ENCODE peak calls at places on chromosomes 4 and X, in eight cellular contexts. R is pancreas, B is endothelial cell of umbilical vein, I is esophagus squamous epithelium, A is PC-9, Y is MM.1S, N is tibial artery, D is ascending aorta. L is an unnamed sample. For H3K4me1 and H3K36me3, the result is how much of the 10 kb centered on the place peaks cover.

GRCh38 chrX:107102980-107103379 is 15.6 kb downstream of the RBM41 start:
- DNase-seq in B (no peak), D (no peak), N (no peak), Y (no peak), R (no peak), A (no peak), I (no peak), L (no peak)

GRCh38 chrX:70169281-70169680 is 8.0 kb upstream of the DGAT2L6 start:
- DNase-seq in Y (no peak), A (no peak), I (no peak), D (no peak), B (no peak), N (no peak), R (no peak), L (no peak)

GRCh38 chrX:7789200-7789599 is 53.8 kb upstream of the VCX start:
- DNase-seq in B (no peak), I (no peak), D (no peak), Y (no peak), A (no peak), N (no peak), R (no peak), L (peak)

GRCh38 chr4:111334356-111334755 is 711.5 kb upstream of the PITX2 start:
- DNase-seq in A (no peak), D (no peak), B (no peak), Y (no peak), R (no peak), N (no peak), I (no peak), L (no peak)

GRCh38 chr4:73600917-73601316 is 19.3 kb downstream of the RASSF6 start:
- DNase-seq in Y (no peak), N (no peak), A (no peak), R (no peak), I (no peak), B (no peak), D (no peak), L (no peak)

GRCh38 chr4:183220246-183220645 is 99.8 kb downstream of the CLDN22 start:
- DNase-seq in Y (no peak), R (no peak), N (no peak), D (no peak), A (no peak), B (no peak), I (no peak), L (no peak)

GRCh38 chr4:62434921-62435320 is 1234.8 kb downstream of the ADGRL3 start:
- DNase-seq in R (no peak), D (no peak), I (no peak), B (no peak), Y (no peak), A (no peak), N (no peak), L (no peak)

GRCh38 chrX:35040871-35041270 is 98.3 kb downstream of the FAM47B start:
- DNase-seq in B (no peak), A (no peak), D (no peak), Y (no peak), R (no peak), I (no peak), N (no peak), L (no peak)

GRCh38 chrX:82742351-82742750 is 765.7 kb upstream of the POU3F4 start:
- DNase-seq in D (no peak), N (no peak), B (no peak), R (no peak), Y (no peak), A (no peak), I (no peak), L (no peak)

GRCh38 chr4:55386073-55386472 is 9.7 kb upstream of the TMEM165 start:
- DNase-seq in I (no peak), N (no peak), R (no peak), A (no peak), B (peak), Y (no peak), D (no peak), L (peak)

GRCh38 chr4:78938474-78938867 is 767 bp downstream of the PAQR3 start:
- DNase-seq in D (no peak), I (no peak), B (no peak), N (no peak), Y (no peak), R (no peak), A (no peak), L (peak)

GRCh38 chrX:11768039-11768438 is 10.0 kb downstream of the MSL3 start:
- DNase-seq in B (no peak), D (no peak), R (no peak), Y (no peak), I (no peak), N (no peak), A (no peak), L (no peak)

GRCh38 chrX:130086414-130087207 is 23.7 kb downstream of the ELF4 start:
- DNase-seq in I (peak), D (no peak), N (no peak), A (no peak), B (no peak), R (no peak), Y (no peak), L (peak)
- H3K4me1 ChIP-seq in I (under half), D (under half), N (under half), A (under half), B (under half), R (under half), Y (under half), L (under half)

GRCh38 chr4:186593587-186593973 is 38.2 kb upstream of the MTNR1A start:
- DNase-seq in N (no peak), A (no peak), I (no peak), R (no peak), Y (no peak), B (no peak), D (no peak), L (no peak)

GRCh38 chr4:186599483-186599882 is 44.1 kb upstream of the MTNR1A start:
- DNase-seq in D (no peak), B (no peak), R (no peak), N (no peak), Y (no peak), I (no peak), A (no peak), L (no peak)

GRCh38 chr4:186598686-186599085 is 43.3 kb upstream of the MTNR1A start:
- DNase-seq in I (no peak), A (no peak), Y (no peak), B (no peak), D (no peak), N (no peak), R (no peak), L (no peak)

GRCh38 chr4:186596346-186596745 is 41.0 kb upstream of the MTNR1A start:
- DNase-seq in D (no peak), A (no peak), N (no peak), I (no peak), B (no peak), Y (no peak), R (no peak), L (no peak)

GRCh38 chr4:186596850-186597390 is 41.6 kb upstream of the MTNR1A start:
- DNase-seq in A (no peak), Y (no peak), R (no peak), I (no peak), N (no peak), B (no peak), D (no peak), L (no peak)
- H3K4me3 ChIP-seq in A (no peak), Y (no peak), R (no peak), I (no peak), N (no peak), B (no peak), D (no peak), L (no peak)

GRCh38 chrX:101025126-101025525 is 26.8 kb downstream of the TRMT2B start:
- DNase-seq in B (peak), Y (no peak), N (no peak), I (no peak), A (no peak), D (no peak), R (no peak), L (no peak)

DNA sequence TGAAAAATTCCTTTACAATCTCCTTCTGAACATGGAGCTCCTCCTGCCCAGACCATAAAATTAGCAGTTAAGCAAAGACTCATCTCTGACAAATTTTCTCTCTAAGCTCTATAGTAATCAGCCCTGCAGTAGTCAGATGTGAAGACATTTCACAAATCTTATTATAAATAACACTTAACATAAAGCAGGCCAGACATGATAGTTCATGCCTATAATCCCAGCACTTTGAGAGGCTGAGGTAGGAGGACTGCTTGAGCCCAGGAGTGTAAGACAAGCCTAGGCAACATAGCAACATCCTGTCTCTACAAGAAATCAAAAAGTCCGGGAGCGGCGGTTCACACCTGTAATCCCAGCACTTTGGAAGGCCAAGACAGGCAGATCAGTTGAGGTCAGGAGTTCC is 29.9 kb downstream of the TRMT2B start:
- DNase-seq in R (no peak), D (no peak), B (no peak), Y (no peak), N (no peak), A (no peak), I (no peak), L (no peak)
- H3K36me3 ChIP-seq in R (under half), D (under half), B (under half), Y (under half), N (under half), A (under half), I (under half), L (under half)

GRCh38 chrX:43573441-43574015 is 82.6 kb upstream of the MAOA start:
- DNase-seq in I (no peak), D (no peak), Y (no peak), R (no peak), N (no peak), B (peak), A (no peak), L (no peak)
- H3K4me1 ChIP-seq in I (under half), D (under half), Y (under half), R (under half), N (under half), B (under half), A (under half), L (under half)

DNA sequence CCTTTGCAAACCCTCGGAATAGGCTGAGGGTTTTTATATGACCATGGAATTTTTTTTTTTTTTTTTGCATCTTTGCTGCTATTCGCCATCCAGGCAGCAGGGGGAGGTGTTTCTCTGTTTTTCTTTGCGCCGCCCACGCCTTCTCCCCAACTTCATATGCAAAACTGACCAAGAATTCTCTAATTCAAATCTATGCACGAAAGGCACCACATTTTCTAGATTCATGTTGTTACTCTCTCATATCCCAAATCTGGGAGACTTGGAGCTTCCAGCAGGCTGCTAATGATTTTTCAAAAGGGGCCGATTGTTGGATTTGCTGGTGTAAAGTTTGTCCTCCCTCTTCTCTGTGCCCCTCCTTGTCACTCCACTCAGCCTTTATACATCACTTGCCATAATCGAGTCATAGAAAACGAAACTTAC is 29.1 kb upstream of the BOD1L1 start:
- DNase-seq in D (no peak), A (peak), I (no peak), B (peak), Y (peak), N (no peak), R (peak), L (peak)
- H3K4me3 ChIP-seq in D (no peak), A (peak), I (no peak), B (no peak), Y (peak), N (no peak), R (no peak), L (peak)

GRCh38 chr4:3518941-3519340 is 13.3 kb downstream of the LRPAP1 start:
- DNase-seq in Y (no peak), D (no peak), N (peak), R (no peak), B (no peak), A (no peak), I (no peak), L (no peak)
- H3K36me3 ChIP-seq in Y (under half), D (half or more), N (half or more), R (half or more), B (under half), A (under half), I (under half), L (under half)

DNA sequence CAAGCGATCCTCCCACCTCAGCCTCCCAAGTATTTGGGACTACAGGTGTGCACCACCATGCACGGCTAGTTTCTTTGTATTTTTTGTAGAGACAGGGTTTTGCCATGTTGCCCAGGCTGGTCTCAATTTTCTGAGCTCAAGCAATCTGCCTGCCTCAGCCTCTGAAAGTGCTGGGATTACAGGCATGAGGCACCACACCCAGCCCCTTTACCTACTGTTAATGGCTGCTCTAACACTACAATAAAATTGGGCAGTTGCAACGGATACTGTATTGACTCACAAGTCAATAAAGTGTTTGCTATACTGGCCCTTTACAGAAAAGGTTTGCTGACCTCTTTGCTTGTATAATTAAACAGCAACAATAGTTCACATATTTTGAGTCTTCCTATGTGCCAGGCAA is 41.5 kb downstream of the TRIM2 start:
- DNase-seq in R (no peak), B (no peak), I (no peak), Y (no peak), N (no peak), A (no peak), D (no peak), L (peak)
- H3K4me1 ChIP-seq in R (under half), B (under half), I (under half), Y (under half), N (under half), A (under half), D (under half), L (under half)

DNA sequence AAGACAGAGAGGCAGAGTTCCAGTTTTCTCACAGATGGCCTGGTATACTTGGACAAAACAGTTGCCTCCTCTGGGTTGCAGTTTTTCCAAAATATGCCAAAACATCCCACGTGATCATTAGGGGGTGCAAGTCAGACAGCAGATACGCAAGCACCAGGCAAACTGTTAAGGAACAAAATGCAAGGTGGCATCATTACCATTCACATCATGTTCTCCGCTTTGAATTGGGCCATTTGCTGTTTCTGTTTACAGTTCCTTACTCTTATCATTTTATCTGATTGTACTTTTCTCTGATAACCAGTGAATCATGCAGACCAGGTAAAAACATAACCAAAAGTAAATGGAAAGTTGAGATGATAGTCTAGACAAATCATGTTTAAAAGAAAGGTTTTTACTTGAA is 16.4 kb upstream of the HMGB3 start:
- DNase-seq in D (no peak), N (no peak), Y (no peak), R (no peak), B (no peak), I (no peak), A (no peak), L (peak)
- H3K4me3 ChIP-seq in D (no peak), N (no peak), Y (no peak), R (no peak), B (no peak), I (no peak), A (no peak), L (no peak)

GRCh38 chr4:145161549-145161948 is 18.8 kb downstream of the OTUD4 start:
- DNase-seq in R (no peak), B (no peak), N (no peak), A (no peak), Y (no peak), I (no peak), D (no peak), L (no peak)
- H3K36me3 ChIP-seq in R (under half), B (under half), N (under half), A (under half), Y (under half), I (under half), D (under half), L (under half)

L was measured in small intestine.